ENCODE peak calls at places on chromosomes 13 and 19, in four cellular contexts. E is foreskin fibroblast, O is mesothelial cell of epicardium, A is neural progenitor cell. K is an unnamed sample.

GRCh38 chr13:31956944-31957644 is 74.5 kb upstream of the FRY start:
- DNase-seq in O (no peak), A (no peak), E (peak), K (no peak)

GRCh38 chr13:23794267-23795161 is 94.7 kb downstream of the MIPEP start:
- DNase-seq in A (no peak), O (no peak), E (peak), K (no peak)

GRCh38 chr13:43684947-43685725 is 101.6 kb downstream of the ENOX1 start:
- DNase-seq in E (no peak), O (no peak), A (no peak), K (no peak)

GRCh38 chr19:2678043-2678671 is 24.3 kb downstream of the GNG7 start:
- DNase-seq in E (no peak), O (no peak), A (no peak), K (no peak)

GRCh38 chr13:111232191-111232590 is 88.3 kb upstream of the TEX29 start:
- DNase-seq in A (no peak), O (no peak), E (no peak), K (no peak)

GRCh38 chr13:28438598-28439334 is 56.2 kb downstream of the FLT1 start:
- DNase-seq in O (no peak), A (no peak), E (no peak), K (no peak)

GRCh38 chr13:51764184-51765141 is 39.5 kb downstream of the DHRS12 start:
- DNase-seq in E (peak), A (no peak), O (no peak), K (no peak)

GRCh38 chr19:33684550-33685303 is 63.0 kb downstream of the CHST8 start:
- DNase-seq in E (no peak), O (no peak), A (peak), K (no peak)

GRCh38 chr13:89953581-89953980 is 1393.9 kb upstream of the MIR17HG start:
- DNase-seq in E (no peak), A (no peak), O (no peak), K (no peak)

GRCh38 chr13:97125810-97126738 is 96.1 kb upstream of the MBNL2 start:
- DNase-seq in A (no peak), O (no peak), E (peak), K (no peak)

GRCh38 chr19:49019242-49019932 is 2.5 kb upstream of the LHB start:
- DNase-seq in O (no peak), E (peak), A (peak), K (peak)

GRCh38 chr13:32272021-32272695 is 43.0 kb downstream of the ZAR1L start:
- DNase-seq in E (peak), A (no peak), O (no peak), K (no peak)

GRCh38 chr19:49896863-49897621 is at the start of gene IL4I1:
- DNase-seq in O (no peak), A (no peak), E (peak), K (no peak)

GRCh38 chr19:44729516-44730033 is 18.9 kb upstream of the BCL3 start:
- DNase-seq in A (no peak), O (no peak), E (no peak), K (no peak)

GRCh38 chr19:19033176-19033425 is 216 bp downstream of the SUGP2 start:
- DNase-seq in A (peak), E (no peak), O (no peak), K (no peak)

GRCh38 chr19:19033426-19034203 is at the start of the genes ARMC6 and SUGP2:
- DNase-seq in A (peak), E (peak), O (peak), K (peak)

GRCh38 chr19:19034204-19034624 is 811 bp downstream of the ARMC6 start:
- DNase-seq in A (peak), O (peak), E (peak), K (no peak)

GRCh38 chr19:19028526-19028925 is 4.8 kb downstream of the SUGP2 start:
- DNase-seq in O (no peak), A (no peak), E (no peak), K (no peak)

GRCh38 chr19:19032420-19033175 is 719 bp downstream of the SUGP2 start:
- DNase-seq in E (peak), A (peak), O (peak), K (peak)
- TF ChIP-seq CTCF in E (no peak), A (no peak), O (no peak), K (no peak)

GRCh38 chr13:113209336-113209879 is at the start of gene CUL4A:
- DNase-seq in O (peak), A (peak), E (peak), K (no peak)

GRCh38 chr13:113208424-113209335 is at the start of gene PCID2:
- DNase-seq in A (peak), E (peak), O (peak), K (peak)

GRCh38 chr13:113210834-113211233 is 1.4 kb downstream of the CUL4A start:
- DNase-seq in E (no peak), O (no peak), A (no peak), K (no peak)

GRCh38 chr13:113209880-113210421 is 538 bp downstream of the CUL4A start:
- DNase-seq in A (peak), E (peak), O (peak), K (no peak)

DNA sequence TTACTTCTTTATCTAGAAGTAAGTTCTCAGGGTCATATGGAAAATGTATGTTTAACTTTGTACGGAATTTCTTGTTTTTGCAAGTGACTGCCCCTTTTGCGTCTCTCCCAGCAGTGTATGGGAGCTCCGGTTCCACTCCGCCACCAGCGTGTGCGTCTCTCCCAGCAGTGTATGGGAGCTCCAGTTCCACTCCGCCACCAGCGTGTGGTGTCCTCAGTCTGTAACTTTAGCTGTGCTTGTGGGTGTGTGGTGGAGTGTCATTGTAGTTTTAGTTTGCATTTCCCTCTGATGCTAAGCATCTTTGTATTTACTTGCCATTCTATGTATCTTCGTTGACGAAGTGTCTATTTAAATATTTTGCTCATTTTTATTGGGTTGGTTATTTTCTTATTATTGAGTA is 2.4 kb downstream of the CUL4A start:
- DNase-seq in E (no peak), O (no peak), A (peak), K (no peak)
- TF ChIP-seq CTCF in E (no peak), O (no peak), A (peak), K (no peak)

DNA sequence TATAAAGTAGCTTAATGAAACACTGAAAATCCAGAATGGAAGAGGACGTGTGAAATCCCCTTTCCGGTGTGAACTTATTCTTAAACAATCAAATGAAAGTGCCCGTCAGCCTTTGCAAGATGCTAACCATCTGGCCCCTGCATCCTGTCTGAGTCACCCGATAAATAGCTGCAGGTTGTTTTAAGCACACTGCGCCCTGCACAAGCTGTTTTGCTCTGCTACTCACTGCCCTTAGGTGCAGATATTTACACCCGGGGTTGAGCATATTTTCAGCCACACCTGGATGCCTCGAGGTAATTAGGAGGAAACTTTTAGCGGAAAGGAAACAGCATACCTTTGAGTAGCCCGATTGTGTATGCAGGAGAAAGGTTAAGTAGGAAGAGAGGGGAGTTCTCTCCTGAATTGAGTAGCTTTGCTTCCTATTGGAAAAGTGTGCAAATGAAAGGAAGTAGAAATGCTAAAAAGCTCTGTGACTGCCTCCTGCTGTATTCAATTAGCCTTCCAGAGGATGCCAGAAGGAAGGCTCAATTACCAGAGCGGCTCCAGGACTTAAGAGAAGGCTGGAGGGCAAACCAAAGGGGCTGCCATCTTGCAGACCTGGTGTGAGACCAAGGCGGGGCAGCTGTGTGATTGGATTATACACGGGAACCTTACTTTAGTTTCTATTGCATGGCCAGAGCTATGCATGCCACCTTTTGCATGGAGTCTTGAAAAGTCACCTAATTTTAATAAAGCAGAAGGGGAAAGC is 42.5 kb downstream of the IRS2 start:
- DNase-seq in A (no peak), O (no peak), E (peak), K (no peak)
- TF ChIP-seq CTCF in A (no peak), O (no peak), E (no peak), K (no peak)

DNA sequence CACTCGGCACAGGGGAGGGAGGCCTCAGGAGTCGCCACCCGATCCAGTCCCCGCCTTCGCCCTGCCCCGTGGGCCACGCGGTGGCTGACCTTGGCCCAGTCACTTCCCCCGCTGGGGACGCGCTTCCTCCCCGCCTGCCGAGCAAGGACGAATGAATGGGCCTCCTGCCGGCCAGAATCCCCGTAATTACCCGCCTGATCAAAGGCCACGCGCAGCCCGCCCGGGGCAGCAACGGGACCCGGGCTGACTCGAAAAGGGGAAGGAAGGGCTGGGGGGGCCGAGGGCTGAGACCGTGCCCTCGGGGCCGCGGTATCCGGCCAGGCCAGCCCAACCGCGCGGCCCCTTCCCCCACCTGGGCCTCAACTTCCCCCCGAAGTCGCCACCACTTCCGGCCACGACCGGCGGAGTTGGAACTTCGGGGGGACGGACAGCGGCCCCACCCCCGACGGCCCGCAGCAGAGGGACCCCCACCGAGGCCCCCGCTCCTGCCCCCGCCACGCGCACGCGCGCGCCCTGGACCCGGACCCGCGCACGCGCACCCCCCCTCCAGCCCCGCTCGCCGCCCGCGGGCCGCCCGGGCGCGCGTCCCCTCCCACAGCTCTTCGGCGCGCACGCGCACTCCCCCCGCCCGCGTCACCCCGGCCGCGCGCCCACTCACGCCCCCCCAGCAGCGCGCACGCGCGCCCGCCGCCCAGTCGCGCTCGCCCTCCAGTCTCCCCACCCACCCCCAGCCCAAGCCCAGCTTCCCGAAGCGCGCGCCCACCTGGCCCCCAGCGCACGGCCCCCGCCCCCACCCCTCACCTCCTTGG is 520 bp downstream of the ZNF787 start:
- DNase-seq in A (peak), E (peak), O (peak), K (peak)
- TF ChIP-seq CTCF in A (no peak), E (peak), O (no peak), K (no peak)